ENCODE peak calls at places on chromosome 21, in nine cellular contexts. N, D, H, U, X, L, A, C and Q are unnamed samples.

GRCh38 chr21:40688106-40688850 is 158.7 kb downstream of the DSCAM start:
- DNase-seq in D (no peak), N (no peak), A (no peak), X (no peak), C (no peak), H (no peak), U (no peak), L (no peak), Q (no peak)

GRCh38 chr21:17798796-17799195 is 20.4 kb downstream of the C21orf91 start:
- DNase-seq in D (no peak), U (no peak), A (no peak), N (no peak), C (no peak), X (no peak), L (no peak), H (no peak), Q (peak)

GRCh38 chr21:33634254-33634653 is 7.3 kb downstream of the CRYZL1 start:
- DNase-seq in D (no peak), U (no peak), N (no peak), A (no peak), L (no peak), C (no peak), H (no peak), X (no peak), Q (no peak)

GRCh38 chr21:34807881-34808568 is 139.2 kb downstream of the CLIC6 start:
- DNase-seq in H (peak), L (no peak), D (no peak), X (peak), N (no peak), U (no peak), C (no peak), A (peak), Q (no peak)

GRCh38 chr21:34276711-34277425 is 86.9 kb upstream of the KCNE2 start:
- DNase-seq in U (no peak), N (no peak), H (peak), X (no peak), L (no peak), A (no peak), C (peak), D (no peak), Q (no peak)

GRCh38 chr21:44803651-44804050 is 2.0 kb upstream of the UBE2G2 start:
- DNase-seq in H (no peak), L (no peak), N (no peak), X (no peak), D (no peak), U (no peak), C (no peak), A (no peak), Q (no peak)

GRCh38 chr21:45309069-45309521 is 21.4 kb upstream of the POFUT2 start:
- DNase-seq in U (peak), L (peak), A (peak), H (peak), D (no peak), N (no peak), C (no peak), X (no peak), Q (peak)

GRCh38 chr21:36881223-36881622 is 85.2 kb downstream of the HLCS start:
- DNase-seq in D (no peak), A (no peak), X (no peak), L (no peak), C (no peak), U (no peak), H (no peak), N (no peak), Q (no peak)

GRCh38 chr21:45477176-45478114 is 64.8 kb downstream of the SLC19A1 start:
- DNase-seq in H (no peak), U (no peak), C (no peak), A (no peak), L (peak), N (no peak), X (no peak), D (no peak), Q (no peak)

GRCh38 chr21:16536661-16537359 is 807.0 kb downstream of the USP25 start:
- DNase-seq in A (peak), N (no peak), D (no peak), X (no peak), C (no peak), U (no peak), L (no peak), H (no peak), Q (peak)

GRCh38 chr21:46191257-46191685 is 7.0 kb upstream of the SPATC1L start:
- DNase-seq in A (peak), X (no peak), N (no peak), L (peak), D (no peak), U (peak), C (no peak), H (no peak), Q (no peak)

GRCh38 chr21:37249112-37249904 is 17.8 kb downstream of the VPS26C start:
- DNase-seq in X (no peak), L (no peak), N (no peak), A (no peak), D (no peak), H (peak), C (no peak), U (no peak), Q (no peak)

GRCh38 chr21:9737871-9738520 is 783.4 kb upstream of the TPTE start:
- DNase-seq in U (no peak), C (no peak), N (no peak), X (no peak), D (no peak), L (no peak), H (no peak), A (no peak), Q (no peak)

GRCh38 chr21:42513985-42514882 is 582 bp downstream of the SLC37A1 start:
- DNase-seq in N (no peak), A (peak), U (peak), C (peak), X (peak), H (peak), D (no peak), L (peak), Q (peak)

GRCh38 chr21:23016617-23017016 is 2018.4 kb downstream of the NCAM2 start:
- DNase-seq in L (no peak), H (no peak), D (no peak), X (no peak), C (no peak), U (no peak), N (peak), A (peak), Q (peak)

GRCh38 chr21:43739648-43740435 is 20.9 kb downstream of the PDXK start:
- DNase-seq in C (no peak), N (no peak), X (no peak), U (no peak), H (no peak), D (no peak), A (no peak), L (no peak), Q (no peak)

GRCh38 chr21:43758811-43759210 is 17.3 kb downstream of the CSTB start:
- DNase-seq in X (no peak), N (no peak), U (no peak), C (no peak), H (no peak), L (no peak), D (no peak), A (no peak), Q (no peak)

GRCh38 chr21:36073181-36073580 is 3.4 kb downstream of the CBR1 start:
- DNase-seq in D (no peak), L (no peak), A (peak), H (no peak), C (no peak), N (no peak), X (no peak), U (no peak), Q (no peak)

GRCh38 chr21:37914211-37914900 is 1.9 kb downstream of the KCNJ6 start:
- DNase-seq in H (peak), L (no peak), D (no peak), X (no peak), C (no peak), A (no peak), U (no peak), N (peak), Q (no peak)

GRCh38 chr21:31446206-31446900 is 102.3 kb upstream of the TIAM1 start:
- DNase-seq in D (no peak), N (no peak), H (no peak), X (peak), A (no peak), C (no peak), U (no peak), L (no peak), Q (no peak)

GRCh38 chr21:33847586-33848251 is 67.9 kb downstream of the ATP5PO start:
- DNase-seq in N (no peak), L (no peak), C (no peak), H (no peak), X (no peak), D (no peak), U (no peak), A (no peak), Q (no peak)

GRCh38 chr21:46569071-46569470 is 35.8 kb downstream of the S100B start:
- DNase-seq in U (no peak), A (no peak), X (no peak), N (no peak), H (no peak), D (no peak), L (no peak), C (no peak), Q (no peak)

GRCh38 chr21:32515869-32516268 is 69.5 kb downstream of the TCP10L start:
- DNase-seq in X (no peak), L (no peak), N (no peak), D (no peak), C (no peak), H (no peak), U (no peak), A (peak), Q (peak)

GRCh38 chr21:43701936-43702784 is 16.8 kb upstream of the PDXK start:
- DNase-seq in L (peak), H (no peak), N (no peak), U (no peak), C (no peak), A (no peak), D (no peak), X (no peak), Q (no peak)

GRCh38 chr21:25457411-25457810 is 149.9 kb downstream of the MRPL39 start:
- DNase-seq in L (no peak), A (peak), C (peak), U (no peak), N (no peak), H (peak), X (no peak), D (no peak), Q (peak)

GRCh38 chr21:26546698-26547097 is 26.4 kb downstream of the CYYR1 start:
- DNase-seq in C (no peak), U (no peak), X (no peak), D (no peak), A (peak), L (no peak), N (no peak), H (no peak), Q (no peak)

GRCh38 chr21:33685613-33686197 is 43.4 kb downstream of the ITSN1 start:
- DNase-seq in N (no peak), H (no peak), C (no peak), U (no peak), L (no peak), D (no peak), X (no peak), A (peak), Q (peak)

GRCh38 chr21:15725949-15726348 is 3.8 kb upstream of the USP25 start:
- DNase-seq in L (no peak), A (no peak), N (no peak), X (no peak), D (no peak), C (no peak), H (no peak), U (no peak), Q (no peak)

GRCh38 chr21:44749759-44750674 is 38.6 kb upstream of the TSPEAR start:
- DNase-seq in H (no peak), D (no peak), U (no peak), A (no peak), X (no peak), N (no peak), C (no peak), L (peak), Q (no peak)

GRCh38 chr21:25565272-25566199 is 41.7 kb downstream of the MRPL39 start:
- DNase-seq in D (no peak), L (no peak), X (no peak), A (no peak), H (peak), N (no peak), C (no peak), U (no peak), Q (no peak)

GRCh38 chr21:42248783-42249597 is 30.1 kb downstream of the ABCG1 start:
- DNase-seq in X (no peak), N (no peak), C (peak), U (no peak), D (no peak), L (peak), A (no peak), H (peak), Q (no peak)

GRCh38 chr21:38249256-38249655 is 7.5 kb upstream of the KCNJ15 start:
- DNase-seq in D (no peak), X (no peak), C (no peak), A (no peak), N (no peak), U (no peak), L (no peak), H (peak), Q (no peak)

GRCh38 chr21:24590261-24590660 is 1017.0 kb downstream of the MRPL39 start:
- DNase-seq in U (no peak), N (peak), A (no peak), H (no peak), D (no peak), L (no peak), X (no peak), C (no peak), Q (no peak)

GRCh38 chr21:26136686-26137085 is 33.9 kb downstream of the APP start:
- DNase-seq in L (no peak), X (no peak), H (peak), U (no peak), A (no peak), C (peak), D (no peak), N (no peak), Q (no peak)

GRCh38 chr21:31041295-31042079 is 3.2 kb upstream of the KRTAP19-8 start:
- DNase-seq in X (no peak), H (peak), L (no peak), U (no peak), C (no peak), N (no peak), D (no peak), A (no peak), Q (no peak)

GRCh38 chr21:37073417-37074194 is 552 bp downstream of the TTC3 start:
- DNase-seq in H (peak), L (no peak), N (no peak), A (peak), U (peak), X (peak), D (no peak), C (peak), Q (peak)

GRCh38 chr21:46017695-46018094 is 36.1 kb downstream of the COL6A1 start:
- DNase-seq in L (no peak), N (no peak), X (no peak), C (no peak), U (no peak), H (no peak), D (no peak), A (no peak), Q (no peak)

GRCh38 chr21:36499578-36500471 is 19.9 kb upstream of the CLDN14 start:
- DNase-seq in C (no peak), U (peak), D (no peak), A (peak), X (no peak), L (peak), N (no peak), H (no peak), Q (no peak)